ENCODE peak calls at places on chromosomes 13 and 19, in five cellular contexts. N is esophagus muscularis mucosa; A is uterus; W is effector memory CD4-positive, alpha-beta T cell; F is Peyer's patch. Y is an unnamed sample.

GRCh38 chr13:66977156-66977555 is 253.0 kb downstream of the PCDH9 start:
- DNase-seq in N (no peak), A (no peak), W (no peak), F (no peak), Y (no peak)

GRCh38 chr13:29524176-29524575 is 71.3 kb downstream of the SLC7A1 start:
- DNase-seq in N (no peak), A (no peak), W (no peak), F (no peak), Y (no peak)

GRCh38 chr13:98541701-98542203 is 35.2 kb downstream of the STK24 start:
- DNase-seq in N (no peak), A (no peak), W (no peak), F (peak; percentile 64), Y (no peak)

GRCh38 chr19:46492841-46493235 is 2.8 kb downstream of the PNMA8B start:
- DNase-seq in N (no peak), A (no peak), W (no peak), F (no peak), Y (no peak)

GRCh38 chr13:105579821-105580707 is 955.4 kb downstream of the EFNB2 start:
- DNase-seq in N (no peak), A (no peak), W (no peak), F (no peak), Y (no peak)

GRCh38 chr13:44206429-44206828 is 167.2 kb upstream of the SERP2 start:
- DNase-seq in N (peak; percentile 60), A (no peak), W (no peak), F (no peak), Y (no peak)

GRCh38 chr13:46010148-46010547 is 42.4 kb downstream of the ZC3H13 start:
- DNase-seq in N (no peak), A (no peak), W (no peak), F (no peak), Y (no peak)

GRCh38 chr13:30119476-30119875 is 187.9 kb downstream of the KATNAL1 start:
- DNase-seq in N (no peak), A (peak; percentile 39), W (no peak), F (no peak), Y (no peak)

GRCh38 chr19:14135985-14136508 is 342 bp downstream of the ASF1B start:
- DNase-seq in N (no peak), A (no peak), W (no peak), F (no peak), Y (no peak)

GRCh38 chr19:5314012-5314906 is 26.4 kb downstream of the PTPRS start:
- DNase-seq in N (no peak), A (no peak), W (no peak), F (no peak), Y (no peak)

GRCh38 chr13:25401958-25402357 is 30.2 kb downstream of the ATP8A2 start:
- DNase-seq in N (no peak), A (no peak), W (no peak), F (no peak), Y (no peak)

GRCh38 chr13:34833562-34834182 is 108.4 kb upstream of the NBEA start:
- DNase-seq in N (no peak), A (no peak), W (no peak), F (no peak), Y (no peak)

GRCh38 chr13:112741185-112741755 is 51.4 kb downstream of the ATP11A start:
- DNase-seq in N (no peak), A (no peak), W (no peak), F (no peak), Y (no peak)

GRCh38 chr19:6357995-6358394 is 3.3 kb upstream of the CLPP start:
- DNase-seq in N (no peak), A (no peak), W (no peak), F (no peak), Y (no peak)

GRCh38 chr13:25971499-25972145 is 80.2 kb downstream of the SHISA2 start:
- DNase-seq in N (peak; percentile 85), A (no peak), W (peak; percentile 11), F (no peak), Y (no peak)

GRCh38 chr19:12847159-12848139 is 9.1 kb downstream of the MAST1 start:
- DNase-seq in N (peak; percentile 95), A (peak; percentile 87), W (peak; percentile 74), F (peak; percentile 93), Y (peak; percentile 93)

GRCh38 chr13:96982672-96983071 is 11.6 kb downstream of the OXGR1 start:
- DNase-seq in N (no peak), A (no peak), W (no peak), F (no peak), Y (no peak)

GRCh38 chr13:85503797-85504196 is 295.4 kb downstream of the SLITRK6 start:
- DNase-seq in N (no peak), A (no peak), W (no peak), F (no peak), Y (no peak)

GRCh38 chr19:6061420-6062130 is 48.7 kb downstream of the RFX2 start:
- DNase-seq in N (peak; percentile 94), A (peak; percentile 66), W (no peak), F (peak; percentile 60), Y (no peak)

GRCh38 chr19:19115954-19116353 is 22.3 kb downstream of the TMEM161A start:
- DNase-seq in N (no peak), A (no peak), W (peak; percentile 34), F (peak; percentile 75), Y (peak; percentile 29)

GRCh38 chr19:3224346-3225325 is at the start of gene CELF5:
- DNase-seq in N (no peak), A (peak; percentile 38), W (peak; percentile 50), F (peak; percentile 56), Y (peak; percentile 61)

GRCh38 chr13:41694902-41695301 is 237.6 kb downstream of the RGCC start:
- DNase-seq in N (no peak), A (peak; percentile 62), W (no peak), F (peak; percentile 48), Y (no peak)
- H3K4me1 ChIP-seq in N (peaks cover 28% of the 10 kb centered on the region), A (no peaks in the 10 kb centered on the region), W (no peaks in the 10 kb centered on the region), F (no peaks in the 10 kb centered on the region), Y (peaks cover 9% of the 10 kb centered on the region)

DNA sequence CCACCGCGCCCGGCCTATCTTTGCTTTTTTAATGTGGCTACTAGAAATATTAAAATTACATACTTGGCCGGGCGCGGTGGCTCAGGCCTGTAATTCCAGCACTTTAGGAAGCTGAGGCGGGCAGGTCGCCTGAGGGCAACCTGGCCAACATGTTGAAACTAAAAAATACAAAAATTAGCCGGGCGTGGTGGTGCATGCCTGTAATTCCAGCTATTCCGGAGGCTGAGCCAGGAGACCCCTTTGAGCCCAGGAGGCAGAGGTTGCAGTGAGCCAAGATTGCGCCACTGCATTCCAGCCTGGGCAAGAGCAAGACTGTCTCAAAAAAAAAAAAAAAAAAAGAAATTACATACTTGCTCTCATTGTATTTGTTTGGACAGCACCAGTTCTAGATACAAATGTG is 34.8 kb upstream of the DPRX start:
- DNase-seq in N (no peak), A (no peak), W (no peak), F (no peak), Y (no peak)
- H3K27ac ChIP-seq in N (no peak overlapping the region), A (no peak overlapping the region), W (no peak overlapping the region), F (no peak overlapping the region), Y (no peak overlapping the region)

GRCh38 chr19:45445139-45445538 is 21.4 kb upstream of the ERCC1 start:
- DNase-seq in N (no peak), A (no peak), W (no peak), F (no peak), Y (no peak)
- H3K4me1 ChIP-seq in N (peaks cover 57% of the 10 kb centered on the region), A (peaks cover 6% of the 10 kb centered on the region), W (peaks cover 47% of the 10 kb centered on the region), F (peaks cover 18% of the 10 kb centered on the region), Y (peaks cover 56% of the 10 kb centered on the region)

GRCh38 chr19:51371186-51371690 is 1.2 kb downstream of the NKG7 start:
- DNase-seq in N (no peak), A (no peak), W (no peak), F (no peak), Y (no peak)
- H3K27ac ChIP-seq in N (no peak overlapping the region), A (no peak overlapping the region), W (no peak overlapping the region), F (no peak overlapping the region), Y (no peak overlapping the region)

GRCh38 chr19:10780368-10780767 is 55.6 kb downstream of the TMED1 start:
- DNase-seq in N (no peak), A (no peak), W (no peak), F (peak; percentile 55), Y (no peak)

GRCh38 chr19:10784257-10784656 is 51.8 kb downstream of the TMED1 start:
- DNase-seq in N (no peak), A (no peak), W (no peak), F (no peak), Y (no peak)

GRCh38 chr19:10788146-10788545 is 47.9 kb downstream of the TMED1 start:
- DNase-seq in N (no peak), A (no peak), W (no peak), F (no peak), Y (no peak)

GRCh38 chr19:10776900-10777650 is 58.9 kb downstream of the TMED1 start:
- DNase-seq in N (no peak), A (no peak), W (no peak), F (peak; percentile 59), Y (no peak)

DNA sequence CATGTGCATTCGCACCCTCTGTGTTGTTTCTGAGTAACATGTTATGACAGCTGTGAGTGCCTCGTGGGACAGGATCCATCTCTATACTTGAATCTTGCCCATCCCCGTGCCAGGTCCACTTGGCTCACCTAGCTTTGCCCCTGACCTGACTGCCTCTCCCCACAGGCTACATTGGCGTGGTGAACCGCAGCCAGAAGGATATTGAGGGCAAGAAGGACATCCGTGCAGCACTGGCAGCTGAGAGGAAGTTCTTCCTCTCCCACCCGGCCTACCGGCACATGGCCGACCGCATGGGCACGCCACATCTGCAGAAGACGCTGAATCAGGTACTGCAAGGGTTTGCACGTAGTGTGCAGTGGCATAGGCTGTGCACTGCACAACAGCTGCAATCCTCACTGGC is 53.2 kb downstream of the TMED1 start:
- DNase-seq in N (no peak), A (no peak), W (no peak), F (no peak), Y (no peak)
- H3K4me1 ChIP-seq in N (peaks cover 14% of the 10 kb centered on the region), A (no peaks in the 10 kb centered on the region), W (no peaks in the 10 kb centered on the region), F (no peaks in the 10 kb centered on the region), Y (peaks cover 13% of the 10 kb centered on the region)